ENCODE peak calls at places on chromosome 17, in eight cellular contexts. J, C, R, Q, V, G, E and S are unnamed samples.
A peak's percentile ranks its signal among the peaks of the same experiment; 100 is the strongest.

GRCh38 chr17:76248013-76248782 is 7.9 kb upstream of the RNF157 start:
- DNase-seq in R (no peak), C (no peak), V (no peak), E (no peak), G (no peak), Q (no peak), J (no peak), S (no peak)

GRCh38 chr17:38751144-38751802 is 1.3 kb upstream of the PSMB3 start:
- DNase-seq in R (peak; percentile 61), J (no peak), G (peak; percentile 21), C (no peak), Q (no peak), E (no peak), V (no peak), S (no peak)

GRCh38 chr17:528253-528652 is 175.6 kb upstream of the RPH3AL start:
- DNase-seq in E (no peak), J (no peak), V (no peak), C (no peak), Q (no peak), R (no peak), G (no peak), S (no peak)

GRCh38 chr17:64320613-64321553 is 57.8 kb upstream of the TEX2 start:
- DNase-seq in C (peak; percentile 51), J (peak; percentile 75), E (peak; percentile 71), V (no peak), Q (peak; percentile 30), G (peak; percentile 65), R (peak; percentile 89), S (no peak)

GRCh38 chr17:63099420-63099819 is 133.4 kb downstream of the TANC2 start:
- DNase-seq in C (no peak), J (no peak), Q (no peak), E (no peak), V (no peak), R (no peak), G (no peak), S (no peak)

GRCh38 chr17:28598389-28598788 is 436 bp downstream of the SPAG5 start:
- DNase-seq in E (no peak), C (no peak), R (no peak), V (no peak), J (no peak), Q (no peak), G (no peak), S (no peak)

GRCh38 chr17:72025113-72025512 is 95.7 kb upstream of the SOX9 start:
- DNase-seq in G (no peak), V (no peak), E (no peak), R (no peak), J (no peak), Q (no peak), C (no peak), S (no peak)

GRCh38 chr17:83117594-83117993 is 38.2 kb downstream of the METRNL start:
- DNase-seq in E (peak; percentile 19), V (no peak), R (no peak), C (no peak), G (no peak), J (no peak), Q (no peak), S (no peak)

GRCh38 chr17:72412650-72413076 is 291.8 kb downstream of the SOX9 start:
- DNase-seq in Q (no peak), E (no peak), C (no peak), G (no peak), J (no peak), R (no peak), V (no peak), S (no peak)

GRCh38 chr17:75031972-75032895 is 14.5 kb downstream of the ATP5PD start:
- DNase-seq in G (peak; percentile 84), E (no peak), R (peak; percentile 86), V (no peak), Q (no peak), J (peak; percentile 88), C (peak; percentile 69), S (no peak)

GRCh38 chr17:65324977-65325376 is 187.8 kb downstream of the RGS9 start:
- DNase-seq in Q (no peak), C (no peak), V (no peak), E (no peak), R (no peak), J (peak; percentile 49), G (no peak), S (no peak)

GRCh38 chr17:56593741-56594527 is 435 bp downstream of the NOG start:
- DNase-seq in R (no peak), V (no peak), E (peak; percentile 73), C (peak; percentile 57), J (no peak), Q (no peak), G (peak; percentile 71), S (no peak)

GRCh38 chr17:76271669-76272540 is 6.8 kb downstream of the UBALD2 start:
- DNase-seq in R (no peak), Q (no peak), E (no peak), V (peak; percentile 91), C (peak; percentile 63), J (no peak), G (no peak), S (no peak)

GRCh38 chr17:78537217-78537860 is 39.9 kb downstream of the DNAH17 start:
- DNase-seq in Q (no peak), C (no peak), J (no peak), G (no peak), R (no peak), V (no peak), E (no peak), S (no peak)

GRCh38 chr17:43701318-43701743 is 39.6 kb upstream of the MEOX1 start:
- DNase-seq in V (peak; percentile 45), R (no peak), J (no peak), Q (no peak), G (peak; percentile 76), C (no peak), E (peak; percentile 70), S (no peak)

DNA sequence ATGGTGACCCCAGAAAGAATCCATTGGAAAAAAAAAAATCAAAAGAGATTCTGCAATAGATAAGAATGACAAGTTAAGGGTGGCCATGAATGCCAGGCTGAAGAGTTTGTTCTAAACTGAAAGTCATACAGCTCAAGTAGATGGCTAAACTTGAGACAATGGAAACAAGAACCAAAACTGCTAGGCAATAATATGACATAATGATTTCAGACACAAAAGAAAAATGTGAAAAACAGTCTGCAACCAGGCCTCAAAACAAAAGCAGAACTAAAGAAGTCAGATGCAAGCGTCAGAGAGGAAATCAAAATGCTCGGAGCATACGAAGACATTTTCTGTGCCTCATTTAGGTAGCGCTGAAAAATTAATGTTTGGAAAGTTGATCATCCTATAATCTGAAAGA is 54.4 kb upstream of the YPEL2 start:
- DNase-seq in E (peak; percentile 23), Q (no peak), V (peak; percentile 70), G (no peak), R (no peak), C (no peak), J (no peak), S (no peak)
- H3K27ac ChIP-seq in E (no peak overlapping the region), Q (no peak overlapping the region), V (no peak overlapping the region), G (no peak overlapping the region), R (no peak overlapping the region), C (no peak overlapping the region), J (no peak overlapping the region), S (no peak overlapping the region)

GRCh38 chr17:31073411-31073810 is 21.4 kb upstream of the NF1 start:
- DNase-seq in C (no peak), G (no peak), J (no peak), E (no peak), Q (no peak), V (no peak), R (no peak), S (no peak)

GRCh38 chr17:31064707-31065106 is 30.1 kb upstream of the NF1 start:
- DNase-seq in J (no peak), V (no peak), E (no peak), Q (no peak), R (no peak), C (no peak), G (no peak), S (no peak)

GRCh38 chr17:31072186-31072585 is 22.6 kb upstream of the NF1 start:
- DNase-seq in V (no peak), C (no peak), G (peak; percentile 56), Q (no peak), R (no peak), E (no peak), J (no peak), S (peak; percentile 54)

GRCh38 chr17:31068291-31068690 is 26.5 kb upstream of the NF1 start:
- DNase-seq in E (peak; percentile 75), R (peak; percentile 66), Q (no peak), J (no peak), G (peak; percentile 41), V (no peak), C (no peak), S (no peak)

DNA sequence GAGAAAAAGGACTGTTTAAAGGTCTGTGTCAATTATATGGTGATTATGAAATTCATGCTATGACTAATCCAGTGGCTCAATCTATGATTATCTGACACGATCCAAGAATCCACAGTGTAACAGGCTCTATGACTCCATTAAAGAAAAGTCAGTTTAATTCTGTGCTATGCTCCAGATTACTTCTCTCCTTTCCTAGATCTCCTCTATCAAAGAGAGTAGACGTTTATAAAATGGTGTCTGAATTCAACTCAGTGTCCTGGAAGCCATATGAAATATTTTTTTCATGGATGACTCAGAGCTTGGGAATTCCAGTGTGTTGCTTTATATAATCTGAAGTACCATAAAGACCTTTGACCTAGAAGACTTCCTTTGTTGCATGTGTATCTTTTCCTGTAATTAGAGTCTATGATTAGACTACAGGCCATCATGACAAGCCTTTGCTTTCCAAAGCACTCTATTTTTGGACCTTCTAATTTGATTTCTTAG is 27.0 kb upstream of the NF1 start:
- DNase-seq in J (no peak), V (no peak), R (peak; percentile 68), E (no peak), C (no peak), Q (peak; percentile 29), G (peak; percentile 88), S (no peak)
- H3K27ac ChIP-seq in J (no peak overlapping the region), V (no peak overlapping the region), R (peak overlapping the region; percentile 77), E (no peak overlapping the region), C (no peak overlapping the region), Q (no peak overlapping the region), G (no peak overlapping the region), S (peak overlapping the region; percentile 81)

DNA sequence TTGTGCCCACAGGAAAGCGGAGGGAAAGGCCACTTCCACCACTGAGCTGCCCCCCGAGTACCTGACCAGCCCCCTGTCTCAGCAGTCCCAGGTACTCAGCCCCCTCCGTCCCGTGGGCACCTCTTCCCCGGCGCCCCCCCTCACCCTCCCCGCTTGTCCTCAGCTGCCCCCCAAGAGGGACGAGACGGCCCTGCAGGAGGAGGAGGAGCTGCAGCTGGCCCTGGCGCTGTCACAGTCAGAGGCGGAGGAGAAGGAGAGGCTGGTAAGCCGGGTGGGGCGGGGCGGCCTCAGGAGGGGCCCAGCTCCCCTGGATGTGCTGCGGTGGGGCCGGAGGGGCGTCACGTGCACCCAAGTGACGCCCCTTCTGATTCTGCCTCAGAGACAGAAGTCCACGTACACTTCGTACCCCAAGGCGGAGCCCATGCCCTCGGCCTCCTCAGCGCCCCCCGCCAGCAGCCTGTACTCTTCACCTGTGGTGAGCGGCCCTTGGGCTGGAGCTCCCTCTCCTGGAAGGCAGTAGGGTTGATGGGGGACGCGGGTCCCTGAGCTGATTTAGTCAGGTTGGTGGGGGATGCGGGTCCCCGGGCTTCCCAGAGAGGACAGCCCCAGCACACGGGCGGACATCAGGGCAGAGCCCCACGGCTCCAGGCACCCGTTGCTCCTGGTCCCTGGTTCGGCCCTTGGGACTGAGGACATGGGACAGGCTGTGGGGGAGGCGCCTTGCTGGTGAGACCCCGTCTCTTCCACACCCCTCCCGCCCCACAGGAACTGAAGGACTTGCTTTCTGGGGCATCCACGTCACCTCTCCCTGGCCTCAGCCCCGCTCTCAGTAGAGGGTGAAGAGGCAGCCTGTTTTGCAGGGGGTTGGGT is 9.4 kb upstream of the MRPL12 start:
- DNase-seq in C (no peak), E (no peak), R (no peak), V (no peak), J (no peak), G (no peak), Q (no peak), S (no peak)
- H3K27ac ChIP-seq in C (no peak overlapping the region), E (no peak overlapping the region), R (no peak overlapping the region), V (no peak overlapping the region), J (no peak overlapping the region), G (no peak overlapping the region), Q (no peak overlapping the region), S (no peak overlapping the region)

GRCh38 chr17:16989230-16989952 is 17.5 kb upstream of the TNFRSF13B start:
- DNase-seq in G (no peak), V (peak; percentile 87), R (no peak), Q (no peak), J (no peak), C (peak; percentile 40), E (peak; percentile 24), S (no peak)
- H3K27ac ChIP-seq in G (no peak overlapping the region), V (peak overlapping the region; percentile 96), R (peak overlapping the region; percentile 60), Q (no peak overlapping the region), J (no peak overlapping the region), C (peak overlapping the region; percentile 44), E (no peak overlapping the region), S (no peak overlapping the region)